ENCODE peak calls at places on chromosomes 13 and 19, in seven cellular contexts. V, K, T, I, X, D and H are unnamed samples.

GRCh38 chr19:27774827-27775226 is 1438.1 kb downstream of the UQCRFS1 start:
- DNase-seq in I (peak; percentile 2), T (no peak), D (no peak), X (no peak), V (peak; percentile 79), K (no peak), H (no peak)

GRCh38 chr19:17944301-17944700 is 11.5 kb downstream of the CCDC124 start:
- DNase-seq in T (peak; percentile 27), X (no peak), I (peak; percentile 80), K (no peak), V (no peak), D (no peak), H (peak; percentile 73)

GRCh38 chr19:23310729-23311211 is 60.6 kb upstream of the ZNF724 start:
- DNase-seq in K (no peak), T (no peak), I (no peak), D (no peak), X (no peak), V (no peak), H (no peak)

GRCh38 chr19:46610413-46610775 is 9.3 kb downstream of the CALM3 start:
- DNase-seq in K (no peak), D (no peak), I (no peak), X (no peak), T (no peak), V (no peak), H (no peak)

GRCh38 chr13:108093616-108094015 is 121.7 kb downstream of the LIG4 start:
- DNase-seq in X (no peak), D (no peak), K (no peak), T (no peak), I (no peak), V (no peak), H (no peak)

GRCh38 chr13:25059943-25060342 is 36.0 kb upstream of the PABPC3 start:
- DNase-seq in V (no peak), D (no peak), K (no peak), I (no peak), T (no peak), X (no peak), H (no peak)

GRCh38 chr19:23436318-23436717 is 41.0 kb upstream of the ZNF91 start:
- DNase-seq in X (no peak), T (no peak), D (no peak), I (no peak), V (no peak), K (no peak), H (no peak)

GRCh38 chr13:51733656-51734334 is 70.2 kb downstream of the DHRS12 start:
- DNase-seq in T (no peak), D (no peak), V (no peak), K (no peak), X (no peak), I (peak; percentile 7), H (peak; percentile 19)

GRCh38 chr19:18282021-18282787 is 782 bp upstream of the JUND start:
- DNase-seq in V (peak; percentile 88), D (no peak), I (peak; percentile 57), T (no peak), K (peak; percentile 49), X (peak; percentile 50), H (no peak)

GRCh38 chr13:108827637-108828036 is 198.2 kb downstream of the MYO16 start:
- DNase-seq in I (no peak), D (no peak), V (no peak), T (no peak), X (no peak), K (no peak), H (no peak)

DNA sequence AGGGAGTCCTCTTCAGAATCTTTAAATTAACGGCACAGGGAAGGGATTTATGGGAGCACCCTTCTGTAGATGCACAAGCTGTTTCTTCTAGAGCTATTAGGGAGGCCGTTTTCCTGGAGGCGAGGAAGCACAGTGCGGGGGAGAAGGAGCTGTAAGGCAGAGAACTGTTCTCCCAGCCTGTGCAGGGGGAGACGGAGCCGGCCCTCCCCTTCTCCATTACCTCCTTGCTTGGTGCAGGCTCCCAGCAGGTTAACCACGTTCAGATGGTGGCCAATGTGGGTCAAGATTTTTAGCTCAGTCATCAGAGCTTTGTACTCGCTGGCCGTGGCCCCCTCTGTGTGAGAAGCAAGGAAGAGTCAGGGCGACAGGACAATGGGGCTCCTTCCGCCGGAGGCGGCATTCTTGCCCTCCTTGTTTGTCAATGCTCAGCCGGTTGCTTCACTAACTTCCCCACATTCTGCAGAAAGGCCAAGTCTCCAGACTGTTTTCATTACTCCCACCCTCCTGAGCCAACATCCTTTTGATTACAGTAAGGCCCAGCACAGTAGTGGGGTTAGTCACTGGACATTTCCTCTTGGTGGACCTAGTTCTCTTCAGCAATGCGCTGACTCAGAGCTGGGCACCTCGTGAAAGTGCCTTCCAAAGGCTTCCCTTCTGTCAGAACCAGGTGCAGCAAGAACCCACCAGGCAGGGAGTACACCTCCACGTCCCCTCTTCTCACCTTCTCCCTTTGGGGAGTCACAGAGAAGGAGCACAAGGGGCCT is 165.4 kb downstream of the FLT1 start:
- DNase-seq in T (no peak), V (no peak), I (peak; percentile 95), D (no peak), X (no peak), K (no peak), H (peak; percentile 94)
- TF ChIP-seq CTCF in T (no peak), V (no peak), I (no peak), D (no peak), X (no peak), K (no peak), H (no peak)

GRCh38 chr19:6199240-6199983 is 63.9 kb downstream of the ACSBG2 start:
- DNase-seq in T (peak; percentile 96), I (peak; percentile 96), D (peak; percentile 98), K (peak; percentile 97), V (peak; percentile 94), X (peak; percentile 100), H (peak; percentile 99)
- TF ChIP-seq CTCF in T (peak; percentile 44), I (peak; percentile 63), D (peak; percentile 47), K (peak; percentile 10), V (no peak), X (no peak), H (peak; percentile 41)

DNA sequence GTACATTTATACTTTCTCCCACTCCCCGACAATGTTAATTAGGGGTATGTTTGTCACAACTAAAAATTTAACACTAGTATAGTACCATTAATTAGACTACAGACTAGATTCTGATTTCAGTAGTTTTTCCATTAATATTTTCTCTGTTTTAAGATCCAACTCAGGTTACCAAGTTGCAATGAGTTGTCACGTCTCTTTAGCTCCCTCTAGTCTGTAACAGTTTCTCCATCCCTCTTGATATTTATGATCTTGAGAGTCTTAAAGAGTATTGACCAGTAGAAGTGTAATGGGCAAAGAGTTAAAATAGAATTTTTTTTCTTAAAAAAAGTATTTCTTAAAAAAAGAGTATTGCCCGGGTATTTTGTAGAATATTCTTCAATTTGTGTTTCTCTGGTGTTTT is 598.1 kb downstream of the TBC1D4 start:
- DNase-seq in D (no peak), T (no peak), K (no peak), V (no peak), X (no peak), I (no peak), H (peak; percentile 39)
- TF ChIP-seq CTCF in D (no peak), T (no peak), K (no peak), V (no peak), X (no peak), I (peak; percentile 36), H (peak; percentile 13)

GRCh38 chr13:98796191-98796590 is 43.7 kb upstream of the SLC15A1 start:
- DNase-seq in X (no peak), V (no peak), T (no peak), K (no peak), I (no peak), D (no peak), H (no peak)

GRCh38 chr13:98798849-98799645 is 46.6 kb upstream of the SLC15A1 start:
- DNase-seq in K (no peak), T (peak; percentile 29), I (peak; percentile 66), D (no peak), X (no peak), V (no peak), H (peak; percentile 88)

GRCh38 chr13:98797456-98797855 is 45.0 kb upstream of the SLC15A1 start:
- DNase-seq in V (no peak), D (no peak), T (no peak), K (no peak), X (no peak), I (no peak), H (no peak)

GRCh38 chr13:98795220-98795619 is 42.7 kb upstream of the SLC15A1 start:
- DNase-seq in V (no peak), D (no peak), T (no peak), X (no peak), K (no peak), I (no peak), H (no peak)

DNA sequence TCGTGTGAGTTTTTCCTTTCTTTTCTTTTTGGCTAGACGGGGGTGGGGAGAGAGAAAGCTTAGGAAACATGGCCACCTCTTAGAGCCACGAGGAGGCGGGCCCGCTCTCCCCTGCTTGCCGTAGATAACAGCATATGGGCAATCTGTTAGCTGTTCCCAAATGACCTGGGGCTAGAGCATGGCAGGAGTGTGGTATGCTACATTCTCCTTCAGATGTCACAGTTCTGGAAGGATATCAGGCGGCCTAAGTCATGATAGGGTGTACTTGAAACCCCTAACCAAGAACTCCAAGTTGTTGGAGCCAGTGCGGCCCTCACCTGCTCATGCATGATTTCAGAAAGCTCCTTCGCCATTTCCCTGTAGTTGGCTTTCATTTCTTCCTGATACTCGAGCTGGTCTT is 44.3 kb upstream of the SLC15A1 start:
- DNase-seq in X (no peak), D (no peak), V (no peak), I (no peak), T (no peak), K (no peak), H (no peak)
- TF ChIP-seq CTCF in X (no peak), D (no peak), V (no peak), I (no peak), T (no peak), K (no peak), H (no peak)

GRCh38 chr19:10872551-10873107 is 1.3 kb downstream of the CARM1 start:
- DNase-seq in X (no peak), K (no peak), T (no peak), D (no peak), V (no peak), I (no peak), H (no peak)

GRCh38 chr19:10870501-10870954 is 825 bp upstream of the CARM1 start:
- DNase-seq in X (no peak), D (no peak), V (no peak), I (no peak), K (no peak), T (no peak), H (no peak)

GRCh38 chr19:10868872-10869547 is 2.3 kb upstream of the CARM1 start:
- DNase-seq in D (no peak), T (no peak), X (no peak), V (no peak), I (no peak), K (no peak), H (no peak)

GRCh38 chr19:10871711-10872550 is 578 bp downstream of the CARM1 start:
- DNase-seq in T (no peak), I (no peak), V (no peak), X (peak; percentile 61), D (no peak), K (no peak), H (no peak)

DNA sequence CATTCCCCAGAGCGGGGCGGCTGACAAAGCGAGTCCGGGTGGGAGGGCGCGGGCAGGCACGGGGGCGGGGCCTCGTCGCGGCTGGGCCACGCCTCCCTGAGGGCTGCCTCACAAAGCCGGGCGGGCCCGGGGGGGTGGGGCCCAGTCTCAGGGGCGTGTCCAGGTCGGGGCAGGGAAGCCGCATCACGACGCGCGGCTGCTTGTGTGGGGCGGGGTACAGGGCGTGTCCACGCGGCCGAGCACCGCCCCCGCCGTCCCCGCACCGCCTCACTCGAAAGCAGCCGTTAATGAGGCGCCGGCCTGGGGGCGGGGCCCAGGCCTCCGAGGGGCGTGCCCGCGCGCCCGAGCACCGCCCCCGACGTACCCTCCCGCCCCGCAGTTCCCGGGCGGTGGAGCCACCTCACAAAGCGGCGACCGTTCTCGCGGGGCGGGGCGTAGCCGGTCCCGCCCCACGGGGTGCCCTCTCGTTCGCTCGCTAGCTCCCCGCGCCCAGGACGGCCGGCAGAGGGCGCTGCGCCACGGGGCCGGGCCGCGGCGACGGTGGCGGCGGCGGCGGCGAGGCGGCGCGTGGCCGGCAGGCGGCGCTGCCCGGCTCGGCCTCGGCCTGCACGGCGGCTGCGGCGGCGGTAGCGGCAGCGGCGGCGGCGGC is at the start of gene CARM1:
- DNase-seq in V (peak; percentile 94), D (peak; percentile 97), I (peak; percentile 95), T (peak; percentile 94), X (peak; percentile 100), K (peak; percentile 95), H (peak; percentile 99)
- TF ChIP-seq CTCF in V (peak; percentile 14), D (peak; percentile 71), I (peak; percentile 78), T (peak; percentile 50), X (peak; percentile 88), K (peak; percentile 59), H (peak; percentile 34)